ENCODE peak calls at places on chromosome 3, in nine cellular contexts. K is HFFc6; O is kidney epithelial cell; E is activated naive CD8-positive, alpha-beta T cell treated with anti-CD3 and anti-CD28 coated beads, Interleukin-2, amount 50 U/mL, for 16 hours; P is non-pigmented ciliary epithelial cell; B is uterus; H is PC-3; R is stimulated activated CD4-positive, alpha-beta T cell treated with anti-CD3 and anti-CD28 coated beads, Interleukin-2, amount 100 ng/mL, for 48 hours; M is activated naive CD4-positive, alpha-beta T cell treated with anti-CD3 and anti-CD28 coated beads, Interleukin-2, amount 50 U/mL, for 16 hours. L is an unnamed sample.

GRCh38 chr3:31634485-31634884 is 101.8 kb downstream of the STT3B start:
- DNase-seq in M (no peak), O (no peak), E (no peak), B (no peak), P (peak), K (peak), R (no peak), H (peak), L (no peak)

GRCh38 chr3:53709856-53710674 is 136.2 kb downstream of the CHDH start:
- DNase-seq in K (peak), B (peak), P (peak), E (peak), M (peak), R (peak), H (peak), O (no peak), L (peak)

GRCh38 chr3:187568171-187568570 is 102.0 kb downstream of the SST start:
- DNase-seq in M (no peak), E (no peak), R (no peak), H (no peak), B (no peak), O (no peak), K (peak), P (no peak), L (no peak)

GRCh38 chr3:119146578-119147375 is 812 bp downstream of the TEX55 start:
- DNase-seq in K (no peak), O (no peak), H (no peak), R (no peak), P (no peak), E (no peak), B (no peak), M (no peak), L (no peak)

GRCh38 chr3:4888913-4889846 is 90.1 kb upstream of the BHLHE40 start:
- DNase-seq in P (no peak), K (peak), O (no peak), E (no peak), M (no peak), R (no peak), H (peak), B (no peak), L (no peak)

GRCh38 chr3:73868688-73869315 is 244.1 kb upstream of the PDZRN3 start:
- DNase-seq in M (no peak), O (no peak), E (no peak), B (no peak), K (peak), R (no peak), P (peak), H (peak), L (no peak)

GRCh38 chr3:187736418-187736871 is 8.8 kb downstream of the BCL6 start:
- DNase-seq in H (peak), K (no peak), O (no peak), P (no peak), M (no peak), E (no peak), R (no peak), B (no peak), L (no peak)

GRCh38 chr3:172140499-172141391 is 101.4 kb downstream of the FNDC3B start:
- DNase-seq in P (peak), H (peak), B (peak), O (peak), E (no peak), K (peak), R (no peak), M (no peak), L (no peak)

GRCh38 chr3:156388469-156389150 is 166.3 kb downstream of the SSR3 start:
- DNase-seq in K (peak), B (no peak), H (no peak), E (no peak), R (no peak), O (peak), P (peak), M (no peak), L (no peak)

GRCh38 chr3:154151969-154152368 is 30.8 kb downstream of the ARHGEF26 start:
- DNase-seq in R (no peak), B (no peak), E (no peak), M (no peak), H (peak), P (peak), K (no peak), O (no peak), L (no peak)

GRCh38 chr3:195045481-195045880 is 225.5 kb downstream of the XXYLT1 start:
- DNase-seq in K (no peak), E (no peak), O (no peak), P (no peak), B (peak), M (no peak), H (no peak), R (no peak), L (no peak)

GRCh38 chr3:106629215-106629832 is 747.9 kb upstream of the CCDC54 start:
- DNase-seq in K (no peak), E (no peak), O (no peak), M (no peak), B (no peak), R (no peak), H (no peak), P (no peak), L (no peak)

GRCh38 chr3:14522129-14522691 is 17.9 kb downstream of the GRIP2 start:
- DNase-seq in E (no peak), K (no peak), B (peak), H (no peak), O (no peak), M (no peak), P (no peak), R (no peak), L (no peak)

GRCh38 chr3:99366663-99367429 is 271.5 kb upstream of the COL8A1 start:
- DNase-seq in M (no peak), B (no peak), O (no peak), H (peak), E (no peak), P (no peak), K (no peak), R (no peak), L (no peak)

GRCh38 chr3:176992565-176992964 is 204.7 kb downstream of the TBL1XR1 start:
- DNase-seq in E (no peak), O (peak), B (no peak), H (no peak), P (no peak), M (no peak), K (no peak), R (no peak), L (no peak)

GRCh38 chr3:183435701-183436100 is 7.3 kb upstream of the MCF2L2 start:
- DNase-seq in B (no peak), K (no peak), R (no peak), O (no peak), E (no peak), M (no peak), P (no peak), H (no peak), L (no peak)

GRCh38 chr3:116029286-116029685 is 406.0 kb downstream of the GAP43 start:
- DNase-seq in O (peak), K (no peak), M (no peak), H (no peak), P (no peak), B (no peak), R (no peak), E (no peak), L (no peak)

GRCh38 chr3:49715611-49716121 is 3.8 kb downstream of the AMIGO3 start:
- DNase-seq in E (no peak), K (no peak), R (no peak), P (no peak), M (no peak), H (no peak), O (no peak), B (no peak), L (no peak)

GRCh38 chr3:13504161-13504831 is 24.2 kb downstream of the HDAC11 start:
- DNase-seq in K (peak), P (no peak), H (peak), O (no peak), B (no peak), M (no peak), E (no peak), R (no peak), L (no peak)

GRCh38 chr3:58441514-58442450 is 8.2 kb upstream of the PDHB start:
- DNase-seq in H (no peak), K (no peak), P (no peak), E (no peak), M (no peak), B (no peak), R (no peak), O (no peak), L (no peak)

GRCh38 chr3:122105626-122106025 is 50.5 kb downstream of the CD86 start:
- DNase-seq in E (no peak), K (no peak), R (no peak), O (no peak), M (no peak), P (peak), H (peak), B (no peak), L (no peak)

GRCh38 chr3:37243811-37244748 is 69.7 kb upstream of the LRRFIP2 start:
- DNase-seq in M (peak), R (peak), E (no peak), P (no peak), B (peak), H (peak), O (no peak), K (peak), L (peak)

GRCh38 chr3:194476784-194477183 is 10.0 kb downstream of the ATP13A3 start:
- DNase-seq in K (no peak), H (no peak), E (no peak), P (no peak), M (no peak), B (no peak), R (no peak), O (no peak), L (no peak)

GRCh38 chr3:167491626-167492025 is 17.8 kb upstream of the SERPINI2 start:
- DNase-seq in E (no peak), P (no peak), K (no peak), H (no peak), B (no peak), O (no peak), M (no peak), R (no peak), L (no peak)

GRCh38 chr3:133428552-133428951 is 28.7 kb downstream of the BFSP2 start:
- DNase-seq in E (no peak), P (no peak), R (no peak), K (no peak), B (no peak), O (no peak), H (no peak), M (no peak), L (no peak)

GRCh38 chr3:73508330-73508954 is 116.3 kb downstream of the PDZRN3 start:
- DNase-seq in E (no peak), P (no peak), H (peak), B (peak), K (peak), O (no peak), R (peak), M (no peak), L (no peak)

GRCh38 chr3:8800016-8800415 is 30.6 kb upstream of the OXTR start:
- DNase-seq in K (no peak), P (no peak), O (no peak), E (no peak), H (no peak), M (no peak), B (no peak), R (no peak), L (no peak)

GRCh38 chr3:141047168-141047567 is 4.0 kb upstream of the SPSB4 start:
- DNase-seq in R (no peak), O (no peak), H (peak), M (no peak), K (no peak), B (no peak), P (no peak), E (no peak), L (no peak)

GRCh38 chr3:55923207-55923606 is 436.1 kb upstream of the WNT5A start:
- DNase-seq in H (no peak), E (no peak), B (no peak), R (no peak), K (no peak), O (no peak), M (no peak), P (no peak), L (no peak)

GRCh38 chr3:147962408-147963164 is 553.4 kb downstream of the ZIC1 start:
- DNase-seq in K (no peak), E (no peak), M (no peak), B (no peak), R (no peak), H (no peak), P (no peak), O (no peak), L (no peak)